ENCODE peak calls at places on chromosomes 7 and 10, in eight cellular contexts. E, L, W, R, X, H, F and G are unnamed samples.

GRCh38 chr10:44989621-44990301 is 11.0 kb upstream of the ZNF22 start:
- DNase-seq in E (no peak), L (peak), W (no peak), R (no peak), X (no peak), H (no peak), F (no peak), G (no peak)

GRCh38 chr7:54960517-54960916 is 58.3 kb upstream of the EGFR start:
- DNase-seq in E (no peak), L (no peak), W (no peak), R (no peak), X (no peak), H (peak), F (no peak), G (no peak)

GRCh38 chr7:121633186-121633585 is 237.1 kb upstream of the FAM3C start:
- DNase-seq in E (no peak), L (no peak), W (no peak), R (no peak), X (no peak), H (no peak), F (no peak), G (no peak)

GRCh38 chr10:129615921-129616525 is 149.0 kb downstream of the MGMT start:
- DNase-seq in E (no peak), L (no peak), W (no peak), R (no peak), X (no peak), H (no peak), F (no peak), G (no peak)

GRCh38 chr7:64799-65430 is 127.5 kb upstream of the FAM20C start:
- DNase-seq in E (no peak), L (no peak), W (no peak), R (no peak), X (no peak), H (no peak), F (no peak), G (no peak)

GRCh38 chr7:154375956-154376355 is 323.8 kb downstream of the DPP6 start:
- DNase-seq in E (no peak), L (no peak), W (no peak), R (no peak), X (no peak), H (no peak), F (no peak), G (no peak)

GRCh38 chr10:93596539-93596938 is 4.5 kb downstream of the RBP4 start:
- DNase-seq in E (no peak), L (peak), W (no peak), R (no peak), X (no peak), H (no peak), F (no peak), G (no peak)

GRCh38 chr7:24715661-24716479 is 41.4 kb downstream of the GSDME start:
- DNase-seq in E (no peak), L (peak), W (no peak), R (no peak), X (no peak), H (peak), F (no peak), G (peak)

GRCh38 chr10:112298581-112298980 is 15.4 kb downstream of the TECTB start:
- DNase-seq in E (no peak), L (no peak), W (no peak), R (no peak), X (no peak), H (no peak), F (no peak), G (no peak)

GRCh38 chr10:103731609-103732270 is 123.6 kb downstream of the SH3PXD2A start:
- DNase-seq in E (no peak), L (no peak), W (no peak), R (no peak), X (no peak), H (peak), F (no peak), G (no peak)

GRCh38 chr7:49866910-49867309 is 93.5 kb downstream of the VWC2 start:
- DNase-seq in E (no peak), L (peak), W (no peak), R (no peak), X (no peak), H (no peak), F (no peak), G (no peak)

GRCh38 chr7:85554294-85554877 is 367.5 kb upstream of the SEMA3D start:
- DNase-seq in E (no peak), L (peak), W (no peak), R (no peak), X (no peak), H (peak), F (no peak), G (no peak)

GRCh38 chr7:76326646-76327233 is 24.3 kb downstream of the HSPB1 start:
- DNase-seq in E (no peak), L (no peak), W (no peak), R (no peak), X (no peak), H (no peak), F (no peak), G (no peak)

GRCh38 chr7:96740130-96740529 is 30.5 kb upstream of the SEM1 start:
- DNase-seq in E (no peak), L (peak), W (no peak), R (no peak), X (no peak), H (no peak), F (no peak), G (no peak)

GRCh38 chr10:123377883-123378282 is 223.7 kb downstream of the BUB3 start:
- DNase-seq in E (no peak), L (no peak), W (no peak), R (no peak), X (no peak), H (no peak), F (no peak), G (no peak)

GRCh38 chr7:42699415-42700178 is 212.3 kb downstream of the C7orf25 start:
- DNase-seq in E (no peak), L (no peak), W (no peak), R (no peak), X (no peak), H (no peak), F (no peak), G (no peak)

GRCh38 chr10:74371696-74372095 is 220.7 kb downstream of the ADK start:
- DNase-seq in E (no peak), L (no peak), W (no peak), R (no peak), X (no peak), H (no peak), F (no peak), G (no peak)

GRCh38 chr10:21626457-21627161 is 92.6 kb downstream of the MLLT10 start:
- DNase-seq in E (no peak), L (no peak), W (no peak), R (no peak), X (no peak), H (no peak), F (no peak), G (no peak)